ENCODE peak calls at places on chromosomes 7 and 10, in six cellular contexts. M is IMR-90, H is neuronal stem cell, J is H9, R is trophoblast cell, P is H1. N is an unnamed sample.

GRCh38 chr7:108020585-108020984 is 17.6 kb upstream of the LAMB1 start:
- DNase-seq in M (no peak), H (no peak), J (no peak), R (no peak), P (no peak), N (no peak)

GRCh38 chr10:116669832-116670644 is 49.3 kb downstream of the PNLIPRP2 start:
- DNase-seq in M (no peak), H (no peak), J (peak), R (no peak), P (no peak), N (no peak)

GRCh38 chr7:100567045-100567730 is 6.5 kb downstream of the SAP25 start:
- DNase-seq in M (no peak), H (no peak), J (peak), R (no peak), P (no peak), N (peak)

GRCh38 chr10:95355241-95355779 is 64.5 kb upstream of the PDLIM1 start:
- DNase-seq in M (no peak), H (no peak), J (no peak), R (no peak), P (no peak), N (no peak)

GRCh38 chr10:125084191-125085186 is 75.9 kb downstream of the CTBP2 start:
- DNase-seq in M (peak), H (no peak), J (peak), R (peak), P (peak), N (peak)

GRCh38 chr10:91201213-91201996 is 19.1 kb upstream of the PCGF5 start:
- DNase-seq in M (no peak), H (no peak), J (no peak), R (no peak), P (no peak), N (no peak)

GRCh38 chr7:100200693-100201092 is 19.1 kb upstream of the PVRIG start:
- DNase-seq in M (no peak), H (no peak), J (no peak), R (no peak), P (no peak), N (no peak)

GRCh38 chr7:73701357-73701995 is 18.0 kb downstream of the STX1A start:
- DNase-seq in M (peak), H (no peak), J (peak), R (peak), P (peak), N (peak)

GRCh38 chr10:30736685-30737232 is 107.2 kb upstream of the LYZL2 start:
- DNase-seq in M (peak), H (no peak), J (no peak), R (no peak), P (no peak), N (peak)

GRCh38 chr10:10925667-10926066 is 92.0 kb upstream of the CELF2 start:
- DNase-seq in M (no peak), H (no peak), J (no peak), R (no peak), P (no peak), N (no peak)

GRCh38 chr10:131997366-131998049 is 15.8 kb upstream of the BNIP3 start:
- DNase-seq in M (peak), H (no peak), J (peak), R (peak), P (no peak), N (peak)

GRCh38 chr7:90825779-90826178 is 229.7 kb downstream of the CDK14 start:
- DNase-seq in M (peak), H (no peak), J (no peak), R (no peak), P (no peak), N (no peak)

GRCh38 chr7:93578762-93579161 is 4.2 kb upstream of the CALCR start:
- DNase-seq in M (no peak), H (no peak), J (no peak), R (no peak), P (no peak), N (no peak)

GRCh38 chr10:81874878-81875679 is at the start of gene NRG3:
- DNase-seq in M (no peak), H (peak), J (no peak), R (no peak), P (no peak), N (no peak)

GRCh38 chr10:68666280-68666760 is 54.7 kb upstream of the CCAR1 start:
- DNase-seq in M (peak), H (no peak), J (no peak), R (no peak), P (no peak), N (peak)

GRCh38 chr10:1057106-1057657 is 997 bp downstream of the WDR37 start:
- DNase-seq in M (no peak), H (no peak), J (no peak), R (no peak), P (no peak), N (peak)

GRCh38 chr7:45872116-45873034 is 507 bp downstream of the CCDC201 start:
- DNase-seq in M (no peak), H (peak), J (peak), R (no peak), P (no peak), N (peak)

GRCh38 chr7:28853834-28854749 is 104.0 kb downstream of the TRIL start:
- DNase-seq in M (peak), H (peak), J (peak), R (peak), P (peak), N (peak)

GRCh38 chr7:25028370-25028971 is 48.5 kb upstream of the OSBPL3 start:
- DNase-seq in M (peak), H (no peak), J (no peak), R (peak), P (no peak), N (peak)

GRCh38 chr10:87842776-87843497 is 20.4 kb downstream of the KLLN start:
- DNase-seq in M (peak), H (no peak), J (no peak), R (no peak), P (no peak), N (peak)

GRCh38 chr7:41508755-41509154 is 194.1 kb downstream of the INHBA start:
- DNase-seq in M (no peak), H (no peak), J (no peak), R (no peak), P (no peak), N (peak)

GRCh38 chr10:12177642-12178041 is 18.0 kb downstream of the NUDT5 start:
- DNase-seq in M (peak), H (no peak), J (no peak), R (no peak), P (no peak), N (no peak)

GRCh38 chr10:61842755-61843497 is 58.6 kb upstream of the ARID5B start:
- DNase-seq in M (peak), H (no peak), J (no peak), R (no peak), P (no peak), N (peak)

GRCh38 chr10:116780691-116781205 is 38.4 kb upstream of the HSPA12A start:
- DNase-seq in M (peak), H (no peak), J (no peak), R (no peak), P (no peak), N (no peak)

GRCh38 chr7:28354601-28355062 is 57.7 kb upstream of the CREB5 start:
- DNase-seq in M (peak), H (no peak), J (no peak), R (no peak), P (no peak), N (peak)

DNA sequence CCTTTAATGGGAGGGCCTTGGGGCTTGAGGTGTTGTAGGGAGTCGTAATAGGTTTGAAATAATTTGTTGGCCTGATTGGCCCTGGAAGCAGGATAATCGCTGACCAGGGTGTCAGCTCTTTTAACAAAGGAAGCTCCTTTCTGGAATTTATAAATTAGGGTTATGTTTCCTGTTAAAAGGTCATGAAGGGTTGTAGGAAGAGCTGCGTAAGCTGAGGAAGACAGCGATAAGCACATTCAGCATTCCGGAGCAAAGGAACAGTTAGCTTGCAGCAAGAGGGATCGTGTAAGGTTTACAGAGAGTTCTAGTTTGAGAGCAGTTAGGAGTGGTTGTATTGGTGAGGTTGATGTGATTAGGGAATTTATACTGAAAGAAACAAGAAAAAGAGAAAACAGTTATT is 21.3 kb downstream of the CPA4 start:
- DNase-seq in M (no peak), H (no peak), J (no peak), R (no peak), P (no peak), N (no peak)
- H3K14ac ChIP-seq in M (no peak), H (no peak), J (no peak), R (no peak), P (no peak), N (no peak)

GRCh38 chr7:37430644-37431043 is 18.0 kb downstream of the ELMO1 start:
- DNase-seq in M (no peak), H (no peak), J (no peak), R (no peak), P (no peak), N (no peak)
- H2AFZ ChIP-seq in M (no peak), H (no peak), J (no peak), R (no peak), P (no peak), N (no peak)

GRCh38 chr7:142787783-142788182 is 17.0 kb downstream of the PRSS2 start:
- DNase-seq in M (no peak), H (no peak), J (no peak), R (no peak), P (no peak), N (no peak)
- H3K14ac ChIP-seq in M (no peak), H (no peak), J (no peak), R (no peak), P (no peak), N (no peak)

GRCh38 chr7:129571201-129571600 is 40.3 kb upstream of the NRF1 start:
- DNase-seq in M (no peak), H (no peak), J (no peak), R (peak), P (no peak), N (no peak)
- H2AFZ ChIP-seq in M (no peak), H (no peak), J (no peak), R (no peak), P (no peak), N (no peak)

GRCh38 chr10:35572583-35572982 is 32.6 kb upstream of the GJD4 start:
- DNase-seq in M (peak), H (no peak), J (no peak), R (no peak), P (no peak), N (peak)

GRCh38 chr10:35574924-35575352 is 30.2 kb upstream of the GJD4 start:
- DNase-seq in M (peak), H (no peak), J (peak), R (no peak), P (peak), N (peak)

GRCh38 chr10:35576730-35577129 is 28.4 kb upstream of the GJD4 start:
- DNase-seq in M (no peak), H (no peak), J (no peak), R (no peak), P (no peak), N (no peak)

GRCh38 chr10:35575640-35576039 is 29.5 kb upstream of the GJD4 start:
- DNase-seq in M (no peak), H (no peak), J (no peak), R (no peak), P (no peak), N (no peak)

DNA sequence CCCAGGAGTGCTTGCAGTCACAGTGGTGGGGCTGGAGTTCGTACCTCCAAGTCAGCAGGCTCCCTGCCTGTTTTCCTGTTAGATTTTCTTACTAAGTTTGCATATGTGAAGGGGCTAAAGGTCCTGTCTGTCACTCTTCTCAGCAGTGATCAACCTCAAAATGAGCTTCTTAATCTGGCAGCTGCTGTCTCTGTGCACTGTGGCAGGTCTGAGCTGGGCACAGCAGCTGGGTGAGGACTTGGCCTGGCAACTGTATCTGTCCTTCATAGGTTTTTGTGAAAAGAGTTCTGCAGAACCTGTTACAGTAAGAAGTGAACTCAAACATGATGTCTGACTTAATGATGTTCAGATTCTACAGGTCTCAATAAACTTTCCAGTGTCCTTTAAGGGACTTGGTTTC is 31.4 kb upstream of the GJD4 start:
- DNase-seq in M (no peak), H (no peak), J (no peak), R (no peak), P (no peak), N (no peak)
- H3K14ac ChIP-seq in M (peak), H (no peak), J (no peak), R (no peak), P (no peak), N (no peak)

GRCh38 chr7:36415104-36415503 is 25.4 kb downstream of the ANLN start:
- DNase-seq in M (no peak), H (no peak), J (no peak), R (no peak), P (no peak), N (no peak)
- H2AFZ ChIP-seq in M (no peak), H (no peak), J (no peak), R (no peak), P (no peak), N (no peak)

GRCh38 chr10:128465697-128466096 is 339.5 kb upstream of the MKI67 start:
- DNase-seq in M (no peak), H (no peak), J (no peak), R (no peak), P (no peak), N (no peak)
- H3K14ac ChIP-seq in M (no peak), H (no peak), J (no peak), R (no peak), P (no peak), N (no peak)

DNA sequence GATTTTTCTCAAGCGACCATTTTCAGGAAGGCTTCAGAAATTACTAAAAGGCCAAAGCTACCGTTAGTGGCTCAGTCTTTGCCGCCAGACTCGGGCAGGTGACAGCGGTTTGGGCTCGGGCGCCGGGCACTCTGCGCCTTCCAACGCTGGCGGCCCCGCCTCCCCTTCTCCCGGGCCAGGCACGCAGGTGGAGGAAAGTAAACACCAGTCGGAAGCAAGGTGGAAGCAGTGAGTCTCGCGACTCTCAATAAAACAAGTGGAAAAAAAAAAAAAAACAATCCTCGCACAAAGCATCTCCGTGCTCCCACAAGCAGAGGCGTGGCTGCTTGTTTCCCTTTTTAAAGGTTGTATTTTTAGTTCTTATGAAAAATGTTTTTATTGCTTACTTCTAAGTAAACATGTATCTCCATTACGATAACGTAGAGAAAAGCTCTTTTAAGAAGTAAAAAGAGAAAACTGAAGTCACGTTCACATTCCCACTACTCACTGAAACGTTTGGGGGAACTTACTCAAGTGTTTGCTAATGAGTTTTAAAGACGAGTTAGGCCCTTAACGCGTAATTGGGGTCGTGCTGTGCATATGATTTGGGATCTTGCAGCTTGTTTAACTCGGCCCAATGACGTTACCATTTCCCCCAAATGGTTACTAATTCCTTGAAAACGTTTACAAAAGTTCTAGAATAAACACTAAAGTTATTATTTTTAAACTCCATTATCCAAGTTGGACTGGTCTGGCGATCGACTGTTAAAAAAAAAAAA is 904 bp downstream of the CDCA7L start:
- DNase-seq in M (peak), H (peak), J (peak), R (peak), P (no peak), N (peak)
- H2AFZ ChIP-seq in M (peak), H (peak), J (no peak), R (no peak), P (peak), N (peak)

N was measured in mesenchymal stem cell.